ENCODE peak calls at places on chromosomes 12 and 14, in seven cellular contexts. R is nephron progenitor cell, E is AG09309, Z is WTC11, U is endothelial cell, B is HCT116, Y is prostate gland. X is an unnamed sample.

GRCh38 chr14:30194769-30195168 is 267.1 kb upstream of the PRKD1 start:
- DNase-seq in R (no peak), E (peak), Z (no peak), U (no peak), B (no peak), Y (no peak), X (no peak)

GRCh38 chr12:6229823-6230222 is 29.6 kb downstream of the CD9 start:
- DNase-seq in R (peak), E (peak), Z (no peak), U (no peak), B (no peak), Y (peak), X (no peak)

GRCh38 chr14:47040490-47040889 is 388.9 kb upstream of the RPL10L start:
- DNase-seq in R (peak), E (no peak), Z (no peak), U (peak), B (peak), Y (no peak), X (peak)

GRCh38 chr12:107317751-107318553 is 224.6 kb upstream of the CRY1 start:
- DNase-seq in R (peak), E (peak), Z (peak), U (peak), B (peak), Y (peak), X (peak)

GRCh38 chr14:100780646-100781355 is 45.1 kb upstream of the MEG3 start:
- DNase-seq in R (no peak), E (no peak), Z (no peak), U (no peak), B (no peak), Y (no peak), X (no peak)

GRCh38 chr12:106245767-106246166 is 2.1 kb downstream of the CKAP4 start:
- DNase-seq in R (no peak), E (no peak), Z (no peak), U (no peak), B (peak), Y (peak), X (peak)

GRCh38 chr12:106299193-106299794 is 3.2 kb upstream of the TCP11L2 start:
- DNase-seq in R (no peak), E (peak), Z (no peak), U (no peak), B (no peak), Y (no peak), X (no peak)

GRCh38 chr14:31122098-31122611 is 85.4 kb downstream of the HECTD1 start:
- DNase-seq in R (no peak), E (no peak), Z (no peak), U (no peak), B (no peak), Y (no peak), X (no peak)

GRCh38 chr12:1995205-1995896 is 8.9 kb downstream of the DCP1B start:
- DNase-seq in R (no peak), E (no peak), Z (no peak), U (no peak), B (no peak), Y (no peak), X (no peak)

GRCh38 chr14:23202001-23202400 is 18.5 kb upstream of the SLC7A8 start:
- DNase-seq in R (no peak), E (no peak), Z (no peak), U (no peak), B (no peak), Y (no peak), X (no peak)

GRCh38 chr12:80213871-80214270 is 114.5 kb downstream of the OTOGL start:
- DNase-seq in R (no peak), E (no peak), Z (no peak), U (no peak), B (no peak), Y (no peak), X (no peak)

GRCh38 chr12:55188974-55189556 is 31.8 kb upstream of the OR10A7 start:
- DNase-seq in R (peak), E (peak), Z (no peak), U (peak), B (peak), Y (peak), X (peak)

GRCh38 chr12:100058482-100059029 is 73.8 kb upstream of the ANKS1B start:
- DNase-seq in R (no peak), E (peak), Z (no peak), U (no peak), B (no peak), Y (no peak), X (no peak)

GRCh38 chr12:120722784-120723183 is 2.8 kb upstream of the ACADS start:
- DNase-seq in R (no peak), E (no peak), Z (no peak), U (no peak), B (no peak), Y (no peak), X (no peak)

GRCh38 chr12:29700761-29701481 is 82.8 kb downstream of the TMTC1 start:
- DNase-seq in R (no peak), E (no peak), Z (no peak), U (no peak), B (no peak), Y (no peak), X (no peak)

GRCh38 chr14:82385043-82385442 is 851.4 kb upstream of the SEL1L start:
- DNase-seq in R (no peak), E (no peak), Z (no peak), U (no peak), B (no peak), Y (peak), X (no peak)

GRCh38 chr12:4027412-4027811 is 154.2 kb upstream of the PARP11 start:
- DNase-seq in R (no peak), E (no peak), Z (no peak), U (no peak), B (no peak), Y (no peak), X (no peak)

GRCh38 chr12:10498042-10498441 is 7.6 kb upstream of the EIF2S3B start:
- DNase-seq in R (no peak), E (no peak), Z (no peak), U (no peak), B (no peak), Y (no peak), X (no peak)

GRCh38 chr12:10503460-10503859 is 2.2 kb upstream of the EIF2S3B start:
- DNase-seq in R (no peak), E (no peak), Z (no peak), U (no peak), B (no peak), Y (no peak), X (no peak)

GRCh38 chr12:10505620-10506019 is at the start of gene EIF2S3B:
- DNase-seq in R (no peak), E (no peak), Z (no peak), U (no peak), B (no peak), Y (no peak), X (no peak)

GRCh38 chr12:10497602-10498001 is 8.1 kb upstream of the EIF2S3B start:
- DNase-seq in R (no peak), E (no peak), Z (no peak), U (no peak), B (no peak), Y (no peak), X (no peak)

GRCh38 chr12:10501031-10501430 is 4.7 kb upstream of the EIF2S3B start:
- DNase-seq in R (no peak), E (peak), Z (no peak), U (no peak), B (peak), Y (no peak), X (no peak)
- TF ChIP-seq CTCF in R (no peak), E (peak), Z (no peak), U (no peak), B (peak), Y (no peak), X (no peak)

GRCh38 chr14:74941676-74942097 is 13.7 kb downstream of the PGF start:
- DNase-seq in R (no peak), E (no peak), Z (no peak), U (no peak), B (no peak), Y (no peak), X (no peak)

GRCh38 chr14:74940956-74941565 is 14.3 kb downstream of the PGF start:
- DNase-seq in R (no peak), E (no peak), Z (no peak), U (no peak), B (no peak), Y (no peak), X (no peak)

GRCh38 chr14:74938873-74939495 is 15.9 kb upstream of the RPS6KL1 start:
- DNase-seq in R (no peak), E (no peak), Z (no peak), U (no peak), B (no peak), Y (no peak), X (no peak)

GRCh38 chr14:74942608-74943007 is 12.8 kb downstream of the PGF start:
- DNase-seq in R (no peak), E (no peak), Z (no peak), U (no peak), B (no peak), Y (no peak), X (no peak)

DNA sequence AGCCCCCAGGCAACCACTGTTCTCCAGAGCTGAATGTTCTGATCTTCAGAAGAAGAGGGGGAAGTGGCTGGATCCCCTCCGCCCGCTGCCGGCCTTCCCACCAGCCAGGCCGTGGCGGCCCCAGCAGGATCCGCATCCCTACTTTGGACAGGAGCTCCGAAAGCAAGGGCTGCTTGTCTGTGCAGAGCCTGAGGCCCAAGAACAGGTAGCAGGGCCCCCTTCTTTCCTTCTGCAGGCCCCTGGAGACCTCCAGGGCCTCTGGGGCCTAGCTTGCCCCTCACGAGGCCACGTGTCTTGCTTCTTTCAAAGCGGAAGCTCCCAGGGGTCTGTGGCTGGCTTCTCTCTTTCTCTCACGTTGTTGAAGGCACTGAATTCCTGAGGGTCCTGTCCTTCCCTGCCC is 13.2 kb downstream of the PGF start:
- DNase-seq in R (no peak), E (no peak), Z (no peak), U (no peak), B (no peak), Y (no peak), X (no peak)
- TF ChIP-seq CTCF in R (no peak), E (no peak), Z (no peak), U (no peak), B (no peak), Y (no peak), X (no peak)

DNA sequence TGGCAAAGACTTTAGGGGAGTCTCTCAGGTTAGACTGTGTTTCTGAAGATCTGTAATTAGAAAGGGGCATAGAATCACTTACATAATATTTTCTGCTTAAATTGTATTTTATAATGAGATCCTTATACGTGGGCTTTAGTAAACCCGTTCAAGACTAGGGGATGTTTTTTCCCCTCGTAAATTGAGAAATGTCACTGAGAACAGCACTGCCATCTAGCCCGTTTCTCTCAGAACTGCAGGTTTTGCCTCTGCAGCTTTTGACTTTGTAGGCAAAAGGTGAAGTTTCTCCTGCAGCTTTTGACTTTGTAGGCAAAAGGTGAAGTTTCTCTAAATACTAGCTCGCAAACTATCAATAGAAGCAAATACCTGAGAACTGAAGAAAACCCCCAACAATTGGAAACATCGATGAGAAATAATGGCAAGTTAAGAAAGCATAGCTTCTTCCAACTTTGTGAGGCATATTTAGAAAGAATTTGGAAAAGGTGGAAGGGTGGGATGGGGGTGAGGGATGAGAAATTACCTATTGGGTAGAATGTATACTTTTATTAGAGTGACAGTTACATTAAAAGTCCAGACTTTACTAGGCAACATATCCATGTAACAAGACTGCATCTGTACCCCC is 9.9 kb upstream of the ASPG start:
- DNase-seq in R (no peak), E (no peak), Z (no peak), U (peak), B (no peak), Y (no peak), X (no peak)
- TF ChIP-seq CTCF in R (peak), E (peak), Z (no peak), U (no peak), B (peak), Y (no peak), X (no peak)

GRCh38 chr14:50855558-50855957 is 16.3 kb upstream of the ABHD12B start:
- DNase-seq in R (no peak), E (no peak), Z (no peak), U (no peak), B (no peak), Y (no peak), X (no peak)
- TF ChIP-seq CTCF in R (no peak), E (no peak), Z (no peak), U (no peak), B (peak), Y (no peak), X (no peak)

DNA sequence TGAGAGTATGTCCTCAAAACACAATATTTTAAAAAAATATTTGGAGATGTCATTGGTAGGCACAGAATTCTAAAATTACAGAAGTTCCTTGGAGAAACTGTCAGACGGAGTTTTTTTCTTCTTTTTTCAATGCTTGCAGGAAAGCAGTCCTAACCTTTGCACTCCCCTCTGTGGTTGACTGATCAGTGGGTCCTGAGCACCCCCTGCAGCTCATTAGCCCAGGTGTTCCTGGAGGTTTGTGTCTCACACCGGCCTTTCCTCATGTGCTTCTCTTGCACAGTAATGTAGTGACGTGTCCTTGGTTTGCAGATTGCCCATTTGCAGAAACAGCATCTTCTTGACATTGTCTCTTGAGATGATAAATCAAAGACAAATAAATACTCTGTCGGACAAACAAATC is 513.0 kb downstream of the TMEM121 start:
- DNase-seq in R (no peak), E (no peak), Z (no peak), U (no peak), B (peak), Y (no peak), X (peak)
- TF ChIP-seq CTCF in R (no peak), E (no peak), Z (no peak), U (no peak), B (peak), Y (no peak), X (no peak)

GRCh38 chr12:93618891-93619410 is 46.5 kb downstream of the SOCS2 start:
- DNase-seq in R (no peak), E (no peak), Z (no peak), U (no peak), B (no peak), Y (no peak), X (no peak)

GRCh38 chr12:93612719-93613228 is 40.3 kb downstream of the SOCS2 start:
- DNase-seq in R (no peak), E (no peak), Z (no peak), U (no peak), B (no peak), Y (no peak), X (no peak)

GRCh38 chr12:93616584-93617101 is 44.2 kb downstream of the SOCS2 start:
- DNase-seq in R (no peak), E (no peak), Z (peak), U (no peak), B (no peak), Y (no peak), X (no peak)

GRCh38 chr12:93609281-93610192 is 37.1 kb downstream of the SOCS2 start:
- DNase-seq in R (no peak), E (no peak), Z (no peak), U (no peak), B (no peak), Y (no peak), X (no peak)

DNA sequence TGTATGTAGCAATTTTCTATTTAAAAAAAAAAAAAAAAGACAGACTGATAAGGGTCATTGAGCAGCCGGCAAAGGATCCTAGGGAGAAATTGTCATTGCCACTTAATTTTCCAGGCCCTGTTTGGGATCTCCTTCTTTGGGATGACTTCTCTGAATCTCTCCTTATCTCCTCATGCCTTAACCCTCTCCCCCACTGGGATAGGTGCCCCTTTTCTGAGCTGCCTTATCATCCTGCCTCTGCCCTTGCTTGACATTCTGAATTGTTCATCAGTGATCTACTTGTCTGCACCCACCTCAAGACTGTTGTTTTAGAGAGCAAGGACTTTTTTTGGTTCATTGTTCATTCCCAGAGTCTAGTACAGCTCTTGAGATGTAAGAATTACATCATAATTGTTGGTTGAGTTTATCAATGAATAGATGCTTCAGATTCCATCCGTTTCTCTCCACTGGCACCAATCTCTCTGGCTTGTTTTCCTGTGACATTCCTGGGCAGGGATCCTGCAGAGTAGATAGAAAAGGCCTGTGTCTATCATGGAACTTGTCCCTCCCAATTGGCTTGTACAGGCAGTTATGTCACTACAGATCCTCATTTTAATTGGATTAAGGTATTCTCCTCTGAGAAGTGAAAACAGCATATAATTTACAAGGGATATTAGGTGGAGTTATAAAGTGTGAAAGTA is 42.6 kb downstream of the SOCS2 start:
- DNase-seq in R (no peak), E (no peak), Z (no peak), U (no peak), B (no peak), Y (no peak), X (no peak)
- TF ChIP-seq CTCF in R (no peak), E (no peak), Z (no peak), U (no peak), B (no peak), Y (no peak), X (no peak)

GRCh38 chr12:117363953-117364486 is 2.6 kb upstream of the NOS1 start:
- DNase-seq in R (no peak), E (no peak), Z (no peak), U (peak), B (no peak), Y (no peak), X (no peak)
- TF ChIP-seq CTCF in R (no peak), E (no peak), Z (no peak), U (no peak), B (no peak), Y (no peak), X (no peak)

GRCh38 chr12:20003252-20003651 is 365.1 kb upstream of the PDE3A start:
- DNase-seq in R (no peak), E (no peak), Z (no peak), U (no peak), B (no peak), Y (no peak), X (no peak)

GRCh38 chr12:20007331-20007730 is 361.0 kb upstream of the PDE3A start:
- DNase-seq in R (no peak), E (peak), Z (no peak), U (no peak), B (no peak), Y (no peak), X (no peak)

GRCh38 chr12:20011200-20011599 is 357.1 kb upstream of the PDE3A start:
- DNase-seq in R (no peak), E (no peak), Z (no peak), U (no peak), B (no peak), Y (peak), X (no peak)

GRCh38 chr12:20004951-20005350 is 363.4 kb upstream of the PDE3A start:
- DNase-seq in R (no peak), E (no peak), Z (no peak), U (no peak), B (no peak), Y (no peak), X (no peak)

GRCh38 chr12:20006856-20007255 is 361.5 kb upstream of the PDE3A start:
- DNase-seq in R (no peak), E (peak), Z (no peak), U (no peak), B (no peak), Y (no peak), X (no peak)
- TF ChIP-seq CTCF in R (no peak), E (no peak), Z (no peak), U (no peak), B (no peak), Y (no peak), X (no peak)

GRCh38 chr12:114131824-114132223 is 165.7 kb upstream of the RBM19 start:
- DNase-seq in R (no peak), E (no peak), Z (peak), U (no peak), B (no peak), Y (no peak), X (no peak)
- TF ChIP-seq CTCF in R (no peak), E (peak), Z (no peak), U (no peak), B (peak), Y (no peak), X (no peak)